ENCODE peak calls at places on chromosomes 4 and X, in five cellular contexts. S is heart right ventricle; O is cardiac muscle cell; X is lung; Q is CD4-positive, alpha-beta memory T cell. R is an unnamed sample.

GRCh38 chr4:164536829-164537228 is 217.1 kb upstream of the SMIM31 start:
- DNase-seq in O (peak), S (no peak), Q (no peak), X (no peak), R (no peak)

GRCh38 chrX:115344885-115345653 is 55.6 kb downstream of the LUZP4 start:
- DNase-seq in S (peak), X (peak), Q (no peak), O (peak), R (peak)

GRCh38 chrX:51891821-51892551 is 1.4 kb upstream of the MAGED1 start:
- DNase-seq in Q (peak), X (no peak), O (no peak), S (no peak), R (no peak)

GRCh38 chr4:60133414-60133813 is 1066.7 kb upstream of the ADGRL3 start:
- DNase-seq in O (no peak), X (no peak), Q (no peak), S (no peak), R (no peak)

GRCh38 chr4:7429601-7430078 is 5.1 kb downstream of the PSAPL1 start:
- DNase-seq in O (no peak), S (no peak), X (no peak), Q (no peak), R (no peak)

GRCh38 chr4:145804134-145804533 is 124.2 kb downstream of the C4orf51 start:
- DNase-seq in S (no peak), Q (no peak), X (no peak), O (no peak), R (no peak)

GRCh38 chr4:23887989-23888388 is 1.9 kb downstream of the PPARGC1A start:
- DNase-seq in Q (no peak), S (peak), O (no peak), X (no peak), R (peak)

GRCh38 chrX:78329486-78329885 is 2.1 kb upstream of the CYSLTR1 start:
- DNase-seq in S (no peak), X (no peak), Q (peak), O (no peak), R (no peak)

GRCh38 chrX:17032351-17032750 is 85.9 kb downstream of the REPS2 start:
- DNase-seq in X (peak), O (no peak), S (no peak), Q (no peak), R (no peak)
- H3K27ac ChIP-seq in X (peak), O (no peak), S (no peak), Q (no peak), R (no peak)

GRCh38 chrX:150577174-150577573 is 8.8 kb downstream of the MTM1 start:
- DNase-seq in S (no peak), O (no peak), X (no peak), Q (no peak), R (no peak)
- H3K27ac ChIP-seq in S (no peak), O (no peak), X (no peak), Q (peak), R (no peak)

GRCh38 chr4:26522478-26522877 is 32.2 kb upstream of the CCKAR start:
- DNase-seq in S (no peak), Q (no peak), X (no peak), O (no peak), R (no peak)

GRCh38 chr4:26520728-26521442 is 30.6 kb upstream of the CCKAR start:
- DNase-seq in O (no peak), X (no peak), Q (no peak), S (no peak), R (no peak)

GRCh38 chr4:26524001-26524400 is 33.7 kb upstream of the CCKAR start:
- DNase-seq in O (no peak), S (no peak), X (no peak), Q (no peak), R (no peak)

GRCh38 chr4:26525751-26526150 is 35.5 kb upstream of the CCKAR start:
- DNase-seq in S (no peak), X (no peak), Q (no peak), O (no peak), R (no peak)

GRCh38 chr4:26525136-26525535 is 34.9 kb upstream of the CCKAR start:
- DNase-seq in O (no peak), X (no peak), Q (no peak), S (no peak), R (no peak)
- H3K27ac ChIP-seq in O (no peak), X (no peak), Q (no peak), S (no peak), R (no peak)

DNA sequence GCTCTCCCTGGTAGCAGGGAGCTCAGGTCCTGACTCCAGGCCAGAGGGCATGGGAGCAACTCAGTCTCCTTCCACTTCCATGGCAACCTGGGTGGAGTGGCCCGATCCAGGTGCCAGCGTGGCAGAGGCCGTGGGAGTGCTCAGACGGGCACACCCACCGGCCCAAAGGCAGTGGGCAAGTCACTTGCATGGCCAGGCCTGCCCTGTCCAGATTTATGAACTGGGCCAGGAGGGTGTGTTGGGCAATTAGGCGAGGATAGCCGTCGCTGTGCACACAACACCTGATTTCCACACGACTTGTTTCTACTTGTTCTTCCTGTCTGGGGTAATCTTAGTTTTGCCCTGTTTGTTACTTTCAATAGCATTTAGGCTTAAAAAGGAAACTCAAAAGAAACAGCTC is 55.5 kb upstream of the NYX start:
- DNase-seq in S (no peak), Q (no peak), O (no peak), X (no peak), R (no peak)
- H3K27ac ChIP-seq in S (no peak), Q (no peak), O (no peak), X (no peak), R (no peak)

GRCh38 chr4:76214269-76214628 is 625 bp upstream of the SCARB2 start:
- DNase-seq in O (no peak), Q (no peak), X (peak), S (no peak), R (no peak)

GRCh38 chr4:76219299-76220055 is 5.9 kb upstream of the SCARB2 start:
- DNase-seq in S (no peak), Q (no peak), X (no peak), O (no peak), R (no peak)

GRCh38 chr4:76215120-76215519 is 1.5 kb upstream of the SCARB2 start:
- DNase-seq in O (no peak), X (no peak), S (no peak), Q (no peak), R (no peak)

GRCh38 chr4:76216521-76216920 is 2.9 kb upstream of the SCARB2 start:
- DNase-seq in S (no peak), Q (no peak), O (no peak), X (no peak), R (no peak)

DNA sequence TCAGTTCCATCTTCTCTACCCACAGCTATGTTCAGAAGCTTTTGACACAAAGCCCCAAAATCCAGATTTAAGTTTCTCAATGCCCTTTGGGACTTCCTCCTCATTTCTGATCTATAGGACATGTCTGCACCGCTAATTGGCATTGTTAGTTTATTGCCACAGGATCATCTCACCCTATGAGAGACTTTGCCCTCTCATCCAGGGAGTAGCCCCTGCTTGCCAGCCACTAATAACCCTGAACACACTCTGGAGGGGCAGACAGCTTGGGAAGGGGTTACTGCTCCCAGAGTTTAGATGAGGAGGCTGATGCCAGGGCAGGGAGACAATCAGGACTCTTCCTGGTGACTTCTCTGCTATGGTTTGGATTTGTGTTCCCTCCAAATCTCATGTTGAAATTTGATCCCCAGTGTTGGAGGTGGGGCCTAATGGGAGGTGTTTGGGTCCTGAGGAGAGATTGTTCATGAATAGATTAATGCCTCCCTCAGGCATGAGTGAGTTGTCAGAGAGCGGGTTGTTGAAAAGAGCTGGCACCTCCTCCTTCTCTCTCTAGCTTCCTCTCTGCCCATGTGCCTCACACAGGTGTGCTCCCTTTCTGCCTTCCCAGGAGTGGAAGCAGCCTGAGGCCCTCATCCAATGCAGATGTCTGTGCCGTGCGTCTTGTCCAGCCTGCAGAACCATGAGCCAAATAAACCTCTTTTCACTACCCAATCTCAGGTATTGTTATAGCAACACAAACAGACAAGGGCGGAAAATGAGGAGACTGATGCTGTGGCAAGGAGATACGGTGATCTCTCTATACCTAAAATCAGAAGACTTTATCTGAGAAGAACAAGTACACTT is 3.6 kb upstream of the SCARB2 start:
- DNase-seq in Q (no peak), O (no peak), S (no peak), X (no peak), R (no peak)
- H3K27ac ChIP-seq in Q (no peak), O (no peak), S (no peak), X (peak), R (no peak)

GRCh38 chr4:182886768-182887167 is 30.4 kb downstream of the DCTD start:
- DNase-seq in O (no peak), X (no peak), Q (no peak), S (no peak), R (no peak)

GRCh38 chr4:182884046-182884445 is 33.1 kb downstream of the DCTD start:
- DNase-seq in X (no peak), O (no peak), S (no peak), Q (no peak), R (no peak)

GRCh38 chr4:182885738-182886077 is 31.5 kb downstream of the DCTD start:
- DNase-seq in S (no peak), O (no peak), X (no peak), Q (no peak), R (no peak)

GRCh38 chr4:182883351-182883750 is 33.8 kb downstream of the DCTD start:
- DNase-seq in Q (no peak), O (no peak), S (no peak), X (no peak), R (no peak)

DNA sequence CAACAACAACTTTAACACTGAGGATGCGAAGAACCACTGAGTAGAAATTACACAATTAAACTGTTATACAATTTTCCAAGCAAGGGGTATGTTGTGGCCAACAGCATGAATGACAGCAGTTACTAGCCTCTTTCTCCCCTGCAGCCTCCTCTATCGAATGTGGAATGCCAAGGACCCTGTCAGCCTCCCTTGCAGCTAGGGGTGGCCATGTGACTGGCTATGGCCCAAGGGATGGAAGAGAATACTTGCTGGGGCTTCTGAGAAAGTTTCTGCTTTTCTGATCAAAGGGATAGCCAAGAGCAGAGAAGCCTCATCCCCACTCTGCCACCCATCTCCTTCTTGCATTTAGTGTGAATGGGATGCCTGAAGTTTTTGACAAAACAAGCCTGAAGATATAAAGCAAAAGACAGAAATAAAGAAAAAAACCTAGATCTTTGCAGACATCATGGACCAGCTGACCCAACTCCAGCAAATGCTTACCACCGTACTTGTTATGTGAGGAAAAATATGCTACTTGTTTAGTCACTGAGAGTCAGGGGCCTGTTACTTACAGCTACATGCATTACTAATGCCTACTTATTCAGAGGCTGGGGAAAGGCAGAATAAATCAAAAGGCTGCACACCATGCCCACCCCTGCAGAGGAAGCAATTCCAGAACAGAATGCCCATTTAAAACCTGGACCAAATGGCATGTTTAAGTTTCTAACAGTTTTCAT is 32.0 kb downstream of the DCTD start:
- DNase-seq in O (no peak), X (no peak), S (no peak), Q (no peak), R (no peak)
- H3K27ac ChIP-seq in O (no peak), X (no peak), S (no peak), Q (no peak), R (no peak)

GRCh38 chr4:173332021-173332487 is 2.1 kb downstream of the HMGB2 start:
- DNase-seq in Q (peak), S (no peak), X (no peak), O (no peak), R (no peak)
- H3K27ac ChIP-seq in Q (peak), S (peak), X (no peak), O (no peak), R (no peak)

DNA sequence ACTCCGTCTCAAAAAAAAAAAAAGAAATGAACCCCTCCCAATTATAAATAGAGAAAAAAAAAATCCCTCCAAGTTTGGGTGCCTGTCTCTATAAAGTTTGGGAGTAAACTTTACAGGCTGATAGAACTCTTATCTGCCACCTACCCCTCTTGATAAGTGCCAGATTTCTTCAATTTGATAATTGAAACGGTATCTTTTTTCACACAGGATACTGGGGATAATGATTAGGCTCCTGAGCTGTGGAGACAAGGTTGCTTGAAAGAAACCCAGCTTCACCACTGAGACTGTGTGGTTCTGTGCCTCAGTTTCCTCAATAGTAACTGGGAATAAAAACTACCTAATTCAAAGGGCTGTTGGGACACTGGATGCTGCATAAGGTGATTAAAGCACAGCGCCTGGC is 606 bp downstream of the EFHC2 start:
- DNase-seq in S (no peak), O (no peak), Q (no peak), X (no peak), R (no peak)
- H3K27ac ChIP-seq in S (no peak), O (no peak), Q (peak), X (no peak), R (no peak)

GRCh38 chr4:168886361-168886760 is 123.7 kb downstream of the CBR4 start:
- DNase-seq in O (no peak), X (no peak), Q (no peak), S (no peak), R (no peak)
- H3K27ac ChIP-seq in O (no peak), X (no peak), Q (no peak), S (no peak), R (no peak)

DNA sequence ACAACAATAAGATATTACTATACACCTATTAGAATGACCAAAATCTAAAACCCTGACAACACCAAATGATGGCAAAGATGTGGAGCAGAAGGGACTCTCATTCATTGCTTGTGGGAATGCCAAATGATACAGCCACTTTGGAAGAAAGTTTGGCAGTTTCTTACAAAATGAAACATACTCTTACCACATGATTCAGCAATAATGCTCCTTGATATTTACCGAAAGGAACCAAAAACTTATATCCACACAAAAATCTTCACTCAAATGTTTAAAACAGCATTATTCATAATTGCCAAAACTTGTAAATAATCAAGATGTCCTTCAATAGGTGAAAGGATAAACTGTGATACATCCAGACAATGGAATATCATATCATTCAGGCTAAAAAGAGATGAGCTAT is 180.9 kb downstream of the COL25A1 start:
- DNase-seq in Q (no peak), X (no peak), S (no peak), O (no peak), R (no peak)
- H3K27ac ChIP-seq in Q (no peak), X (no peak), S (no peak), O (no peak), R (no peak)